ENCODE peak calls at places on chromosomes 2 and 18, in nine cellular contexts. E is astrocyte of the spinal cord, Z is heart right ventricle, G is kidney tubule cell, J is SW480, W is HT1080, R is HS-5, K is prostate gland, D is fibroblast of mammary gland. N is an unnamed sample.

GRCh38 chr2:33372940-33373553 is 103.4 kb upstream of the RASGRP3 start:
- DNase-seq in E (peak; percentile 32), Z (peak; percentile 16), G (peak; percentile 56), J (peak; percentile 59), W (peak; percentile 33), R (no peak), K (peak; percentile 39), D (peak; percentile 45), N (peak; percentile 2)

GRCh38 chr2:16055848-16056580 is 115.7 kb downstream of the MYCN start:
- DNase-seq in E (no peak), Z (no peak), G (no peak), J (no peak), W (no peak), R (no peak), K (no peak), D (no peak), N (no peak)

GRCh38 chr2:130740671-130741070 is 11.8 kb downstream of the GPR148 start:
- DNase-seq in E (no peak), Z (no peak), G (no peak), J (no peak), W (no peak), R (no peak), K (no peak), D (no peak), N (no peak)

GRCh38 chr2:16625201-16625729 is 40.4 kb downstream of the CYRIA start:
- DNase-seq in E (no peak), Z (peak; percentile 43), G (peak; percentile 35), J (no peak), W (no peak), R (no peak), K (no peak), D (no peak), N (no peak)

GRCh38 chr2:101466426-101466825 is 8.5 kb downstream of the RFX8 start:
- DNase-seq in E (no peak), Z (no peak), G (no peak), J (no peak), W (no peak), R (no peak), K (no peak), D (peak; percentile 34), N (no peak)

GRCh38 chr2:230664128-230664527 is 48.5 kb upstream of the CAB39 start:
- DNase-seq in E (peak; percentile 72), Z (peak; percentile 59), G (no peak), J (no peak), W (peak; percentile 37), R (no peak), K (no peak), D (peak; percentile 65), N (no peak)

GRCh38 chr2:218396688-218397501 is 2.8 kb upstream of the CTDSP1 start:
- DNase-seq in E (peak; percentile 74), Z (peak; percentile 86), G (peak; percentile 72), J (peak; percentile 81), W (peak; percentile 66), R (peak; percentile 50), K (peak; percentile 71), D (peak; percentile 67), N (peak; percentile 78)

GRCh38 chr2:108632748-108633147 is 86.5 kb upstream of the RANBP2 start:
- DNase-seq in E (no peak), Z (no peak), G (no peak), J (no peak), W (no peak), R (no peak), K (no peak), D (no peak), N (peak; percentile 75)

GRCh38 chr2:14194233-14194632 is 438.3 kb upstream of the LRATD1 start:
- DNase-seq in E (no peak), Z (no peak), G (no peak), J (no peak), W (no peak), R (no peak), K (no peak), D (no peak), N (no peak)

GRCh38 chr2:205337307-205337706 is 345.0 kb upstream of the NRP2 start:
- DNase-seq in E (no peak), Z (no peak), G (no peak), J (no peak), W (no peak), R (no peak), K (no peak), D (no peak), N (no peak)

GRCh38 chr18:49628993-49629795 is 67.3 kb downstream of the LIPG start:
- DNase-seq in E (no peak), Z (no peak), G (peak; percentile 39), J (peak; percentile 7), W (no peak), R (no peak), K (no peak), D (no peak), N (no peak)

GRCh38 chr2:14632133-14632936 is at the start of gene LRATD1:
- DNase-seq in E (peak; percentile 86), Z (peak; percentile 85), G (peak; percentile 91), J (peak; percentile 88), W (peak; percentile 85), R (no peak), K (peak; percentile 97), D (peak; percentile 73), N (peak; percentile 71)

GRCh38 chr2:227504700-227505099 is 32.7 kb downstream of the AGFG1 start:
- DNase-seq in E (no peak), Z (no peak), G (no peak), J (no peak), W (no peak), R (no peak), K (no peak), D (peak; percentile 30), N (no peak)

GRCh38 chr2:24456610-24457556 is 34.2 kb upstream of the NCOA1 start:
- DNase-seq in E (peak; percentile 76), Z (peak; percentile 49), G (peak; percentile 67), J (peak; percentile 52), W (peak; percentile 81), R (peak; percentile 40), K (peak; percentile 9), D (peak; percentile 87), N (no peak)

GRCh38 chr2:120758181-120759048 is 22.7 kb downstream of the GLI2 start:
- DNase-seq in E (peak; percentile 66), Z (peak; percentile 73), G (no peak), J (no peak), W (no peak), R (no peak), K (no peak), D (peak; percentile 87), N (no peak)

GRCh38 chr2:136234261-136234660 is 116.3 kb upstream of the CXCR4 start:
- DNase-seq in E (no peak), Z (no peak), G (no peak), J (no peak), W (no peak), R (no peak), K (no peak), D (no peak), N (no peak)

GRCh38 chr18:37684590-37684989 is 119.0 kb upstream of the CELF4 start:
- DNase-seq in E (no peak), Z (no peak), G (no peak), J (no peak), W (no peak), R (no peak), K (no peak), D (no peak), N (no peak)

GRCh38 chr2:237765875-237766274 is 32.7 kb upstream of the RBM44 start:
- DNase-seq in E (no peak), Z (no peak), G (peak; percentile 40), J (no peak), W (no peak), R (no peak), K (no peak), D (no peak), N (no peak)

GRCh38 chr2:174691203-174691779 is 73.0 kb downstream of the CHRNA1 start:
- DNase-seq in E (no peak), Z (no peak), G (peak; percentile 69), J (no peak), W (no peak), R (no peak), K (no peak), D (no peak), N (no peak)

GRCh38 chr2:85066874-85067351 is 66.3 kb upstream of the TCF7L1 start:
- DNase-seq in E (peak; percentile 84), Z (peak; percentile 75), G (peak; percentile 72), J (peak; percentile 81), W (peak; percentile 74), R (peak; percentile 49), K (peak; percentile 68), D (peak; percentile 86), N (peak; percentile 14)

GRCh38 chr2:136510244-136510643 is 255.1 kb upstream of the THSD7B start:
- DNase-seq in E (no peak), Z (no peak), G (no peak), J (no peak), W (no peak), R (no peak), K (no peak), D (no peak), N (no peak)

GRCh38 chr2:8939486-8940114 is 63.9 kb downstream of the MBOAT2 start:
- DNase-seq in E (no peak), Z (no peak), G (no peak), J (no peak), W (no peak), R (no peak), K (no peak), D (no peak), N (no peak)

N was measured in NCI-H1105.